ENCODE peak calls at places on chromosome 3, in four cellular contexts. One of them, this sample, is unnamed.

GRCh38 chr3:47261301-47261700 is 21.3 kb downstream of the KIF9 start:
- DNase-seq in GM12865: no peak
- DNase-seq in PC-3: peak; percentile 43
- DNase-seq in GDM1: no peak
- DNase-seq in this sample: no peak

GRCh38 chr3:56702487-56703315 is 19.6 kb upstream of the TASOR start:
- DNase-seq in GM12865: peak; percentile 78
- DNase-seq in PC-3: peak; percentile 84
- DNase-seq in GDM1: peak; percentile 58
- DNase-seq in this sample: peak; percentile 46

GRCh38 chr3:108180214-108180613 is 42.0 kb downstream of the IFT57 start:
- DNase-seq in GM12865: no peak
- DNase-seq in PC-3: peak; percentile 58
- DNase-seq in GDM1: no peak
- DNase-seq in this sample: no peak

GRCh38 chr3:126956361-126956760 is 26.6 kb upstream of the PLXNA1 start:
- DNase-seq in GM12865: no peak
- DNase-seq in PC-3: no peak
- DNase-seq in GDM1: no peak
- DNase-seq in this sample: no peak

GRCh38 chr3:122794779-122795673 is at the start of gene SLC49A4:
- DNase-seq in GM12865: peak; percentile 84
- DNase-seq in PC-3: peak; percentile 89
- DNase-seq in GDM1: no peak
- DNase-seq in this sample: peak; percentile 65

GRCh38 chr3:197558000-197558399 is 2.2 kb upstream of the BDH1 start:
- DNase-seq in GM12865: no peak
- DNase-seq in PC-3: no peak
- DNase-seq in GDM1: no peak
- DNase-seq in this sample: no peak

GRCh38 chr3:157501863-157502262 is 1.4 kb downstream of the VEPH1 start:
- DNase-seq in GM12865: no peak
- DNase-seq in PC-3: no peak
- DNase-seq in GDM1: no peak
- DNase-seq in this sample: no peak

GRCh38 chr3:196186661-196187573 is 24.3 kb downstream of the ZDHHC19 start:
- DNase-seq in GM12865: peak; percentile 86
- DNase-seq in PC-3: no peak
- DNase-seq in GDM1: no peak
- DNase-seq in this sample: peak; percentile 57

GRCh38 chr3:149663966-149664365 is 6.1 kb upstream of the WWTR1 start:
- DNase-seq in GM12865: no peak
- DNase-seq in PC-3: no peak
- DNase-seq in GDM1: no peak
- DNase-seq in this sample: no peak

GRCh38 chr3:105352976-105353375 is 13.7 kb upstream of the ALCAM start:
- DNase-seq in GM12865: no peak
- DNase-seq in PC-3: no peak
- DNase-seq in GDM1: no peak
- DNase-seq in this sample: no peak

GRCh38 chr3:113084777-113085176 is 94.0 kb downstream of the GTPBP8 start:
- DNase-seq in GM12865: no peak
- DNase-seq in PC-3: peak; percentile 47
- DNase-seq in GDM1: no peak
- DNase-seq in this sample: no peak

GRCh38 chr3:89560546-89560945 is 453.1 kb downstream of the EPHA3 start:
- DNase-seq in GM12865: no peak
- DNase-seq in PC-3: peak; percentile 46
- DNase-seq in GDM1: no peak
- DNase-seq in this sample: no peak

GRCh38 chr3:52231502-52232278 is 6.2 kb upstream of the TLR9 start:
- DNase-seq in GM12865: peak; percentile 83
- DNase-seq in PC-3: peak; percentile 77
- DNase-seq in GDM1: peak; percentile 48
- DNase-seq in this sample: peak; percentile 86

GRCh38 chr3:168885028-168885427 is 778.5 kb downstream of the MECOM start:
- DNase-seq in GM12865: no peak
- DNase-seq in PC-3: peak; percentile 96
- DNase-seq in GDM1: no peak
- DNase-seq in this sample: no peak

GRCh38 chr3:52291508-52292181 is 4.0 kb downstream of the GLYCTK start:
- DNase-seq in GM12865: peak; percentile 57
- DNase-seq in PC-3: peak; percentile 45
- DNase-seq in GDM1: no peak
- DNase-seq in this sample: peak; percentile 43

GRCh38 chr3:47850803-47851417 is 48.0 kb downstream of the DHX30 start:
- DNase-seq in GM12865: no peak
- DNase-seq in PC-3: no peak
- DNase-seq in GDM1: no peak
- DNase-seq in this sample: no peak

GRCh38 chr3:190258634-190259033 is 63.6 kb downstream of the CLDN1 start:
- DNase-seq in GM12865: no peak
- DNase-seq in PC-3: no peak
- DNase-seq in GDM1: peak; percentile 0
- DNase-seq in this sample: no peak

GRCh38 chr3:2354702-2355101 is 256.0 kb downstream of the CNTN4 start:
- DNase-seq in GM12865: no peak
- DNase-seq in PC-3: peak; percentile 4
- DNase-seq in GDM1: no peak
- DNase-seq in this sample: no peak

This sample was measured in CD4-positive, CD25-positive, alpha-beta regulatory T cell.